ENCODE peak calls at places on chromosomes 16 and 17, in seven cellular contexts. H, N, G, R, C, A and Y are unnamed samples.

GRCh38 chr17:71084219-71084618 is 914.9 kb downstream of the KCNJ2 start:
- DNase-seq in N (peak; percentile 49), G (no peak), R (peak; percentile 71), C (no peak), A (no peak), H (peak; percentile 46), Y (no peak)

GRCh38 chr16:48499822-48500440 is 110.0 kb downstream of the N4BP1 start:
- DNase-seq in H (peak; percentile 28), C (peak; percentile 67), R (peak; percentile 72), A (peak; percentile 89), G (no peak), N (peak; percentile 33), Y (no peak)

GRCh38 chr16:53545433-53545832 is 42.4 kb upstream of the AKTIP start:
- DNase-seq in A (no peak), G (no peak), N (no peak), C (no peak), R (no peak), H (no peak), Y (peak; percentile 56)

GRCh38 chr17:42895185-42895555 is 5.4 kb upstream of the G6PC1 start:
- DNase-seq in C (no peak), A (peak; percentile 88), H (peak; percentile 52), N (peak; percentile 71), R (peak; percentile 47), G (no peak), Y (no peak)

GRCh38 chr17:29133146-29133713 is 47.0 kb downstream of the MYO18A start:
- DNase-seq in H (no peak), G (no peak), N (no peak), A (no peak), R (no peak), C (no peak), Y (peak; percentile 39)

GRCh38 chr17:13601317-13601775 is 383 bp downstream of the HS3ST3A1 start:
- DNase-seq in R (peak; percentile 28), A (no peak), H (no peak), G (no peak), N (no peak), C (no peak), Y (no peak)

GRCh38 chr16:89020068-89020924 is 43.3 kb upstream of the CBFA2T3 start:
- DNase-seq in C (no peak), N (no peak), H (no peak), A (no peak), G (no peak), R (no peak), Y (no peak)

GRCh38 chr16:85396879-85397871 is 215.9 kb upstream of the GSE1 start:
- DNase-seq in N (peak; percentile 11), A (no peak), G (peak; percentile 6), R (peak; percentile 14), H (no peak), C (no peak), Y (no peak)

GRCh38 chr17:33228548-33228947 is 64.5 kb downstream of the ASIC2 start:
- DNase-seq in R (no peak), A (peak; percentile 59), H (no peak), C (no peak), G (no peak), N (no peak), Y (no peak)

GRCh38 chr17:82287849-82288601 is 14.5 kb upstream of the CSNK1D start:
- DNase-seq in R (peak; percentile 67), C (peak; percentile 80), H (peak; percentile 90), G (no peak), N (peak; percentile 95), A (peak; percentile 73), Y (peak; percentile 93)

GRCh38 chr17:350706-351435 is 1.7 kb downstream of the RPH3AL start:
- DNase-seq in N (peak; percentile 69), H (peak; percentile 90), A (peak; percentile 95), C (peak; percentile 57), R (peak; percentile 77), G (peak; percentile 82), Y (no peak)

GRCh38 chr16:77002644-77003043 is 188.3 kb upstream of the MON1B start:
- DNase-seq in A (no peak), C (no peak), G (no peak), N (no peak), H (no peak), R (no peak), Y (no peak)

GRCh38 chr16:74743668-74744299 is 30.8 kb downstream of the FA2H start:
- DNase-seq in G (peak; percentile 42), A (no peak), R (peak; percentile 43), H (peak; percentile 95), N (peak; percentile 96), C (peak; percentile 35), Y (peak; percentile 95)

GRCh38 chr16:4315185-4316102 is at the start of gene GLIS2:
- DNase-seq in R (peak; percentile 52), N (peak; percentile 59), A (peak; percentile 60), H (peak; percentile 60), C (no peak), G (peak; percentile 66), Y (peak; percentile 74)

GRCh38 chr16:4015275-4015990 is 100.8 kb downstream of the ADCY9 start:
- DNase-seq in A (no peak), N (peak; percentile 57), H (no peak), G (no peak), R (no peak), C (no peak), Y (peak; percentile 65)

GRCh38 chr17:27633312-27634025 is 2.5 kb downstream of the LGALS9 start:
- DNase-seq in R (peak; percentile 63), G (no peak), H (peak; percentile 41), A (peak; percentile 29), N (peak; percentile 40), C (no peak), Y (no peak)

GRCh38 chr16:68444058-68444657 is 4.2 kb downstream of the SMPD3 start:
- DNase-seq in A (peak; percentile 44), N (peak; percentile 54), R (peak; percentile 47), G (no peak), H (peak; percentile 49), C (no peak), Y (peak; percentile 53)

GRCh38 chr16:48947371-48947713 is 334.3 kb downstream of the CBLN1 start:
- DNase-seq in N (no peak), C (no peak), R (no peak), A (no peak), G (no peak), H (no peak), Y (no peak)

GRCh38 chr17:43025766-43026537 is 921 bp downstream of the RND2 start:
- DNase-seq in R (no peak), C (no peak), G (no peak), H (no peak), A (no peak), N (no peak), Y (no peak)

DNA sequence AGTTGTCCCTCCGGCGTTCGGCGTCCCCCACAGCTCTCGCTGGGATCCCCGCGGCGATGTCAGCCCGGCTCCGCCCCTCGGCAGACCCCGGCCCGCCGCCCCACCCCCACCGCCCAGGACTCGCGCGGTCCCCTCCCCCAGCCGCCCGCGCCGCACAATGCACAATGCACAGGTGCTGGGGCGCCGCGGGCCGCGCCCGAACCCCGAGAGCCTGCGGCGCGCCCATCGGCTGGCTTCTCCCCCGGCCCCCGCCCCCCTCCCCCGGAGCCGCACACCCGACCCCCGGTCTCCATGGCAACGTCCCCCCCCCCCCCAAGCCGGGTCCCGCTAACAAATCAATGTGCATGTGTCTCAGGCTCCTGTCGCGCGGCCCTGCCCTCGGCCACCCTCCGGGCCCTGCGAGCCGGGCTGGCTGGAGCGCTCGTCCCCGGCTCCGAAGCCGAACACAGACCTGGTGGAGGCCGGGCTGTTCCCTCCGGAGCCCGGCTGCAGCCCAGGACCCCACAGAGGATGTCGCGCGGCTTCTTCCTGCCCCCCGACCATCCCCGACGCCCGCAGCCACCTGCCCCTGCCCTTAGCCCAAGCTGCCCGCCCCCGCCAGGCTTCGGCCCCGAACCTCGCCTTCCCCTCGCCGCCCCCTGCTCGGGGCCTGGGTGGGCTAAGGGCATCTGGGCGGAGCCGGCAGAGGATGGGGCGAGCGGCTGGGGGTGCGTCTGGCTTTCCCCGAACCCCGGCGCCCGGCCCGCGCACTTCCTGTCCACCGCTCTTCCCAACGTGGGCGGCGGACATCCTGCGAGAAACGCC is 817 bp upstream of the CBX8 start:
- DNase-seq in C (no peak), R (no peak), H (no peak), G (no peak), N (no peak), A (no peak), Y (no peak)
- H3K27ac ChIP-seq in C (peak overlapping the region; percentile 88), R (peak overlapping the region; percentile 57), H (peak overlapping the region; percentile 87), G (peak overlapping the region; percentile 86), N (peak overlapping the region; percentile 91), A (no peak overlapping the region), Y (peak overlapping the region; percentile 60)

GRCh38 chr16:491225-491919 is 36.1 kb upstream of the CAPN15 start:
- DNase-seq in N (no peak), H (no peak), A (no peak), C (no peak), G (no peak), R (peak; percentile 74), Y (no peak)

GRCh38 chr16:495127-495748 is 32.3 kb upstream of the CAPN15 start:
- DNase-seq in C (no peak), R (peak; percentile 60), H (peak; percentile 36), N (peak; percentile 42), A (peak; percentile 49), G (no peak), Y (peak; percentile 58)

GRCh38 chr16:489606-490005 is 37.9 kb upstream of the CAPN15 start:
- DNase-seq in N (no peak), R (no peak), G (no peak), A (no peak), C (no peak), H (no peak), Y (no peak)

GRCh38 chr16:492211-492875 is 35.2 kb upstream of the CAPN15 start:
- DNase-seq in R (peak; percentile 81), C (no peak), N (no peak), G (no peak), A (no peak), H (no peak), Y (no peak)

GRCh38 chr16:490768-491167 is 36.7 kb upstream of the CAPN15 start:
- DNase-seq in A (no peak), R (no peak), G (no peak), H (no peak), C (no peak), N (no peak), Y (no peak)
- H3K4me1 ChIP-seq in A (no peaks in the 10 kb centered on the region), R (peaks cover 3% of the 10 kb centered on the region), G (no peaks in the 10 kb centered on the region), H (no peaks in the 10 kb centered on the region), C (no peaks in the 10 kb centered on the region), N (no peaks in the 10 kb centered on the region), Y (no peaks in the 10 kb centered on the region)

GRCh38 chr16:81652798-81653505 is 126.1 kb upstream of the PLCG2 start:
- DNase-seq in H (peak; percentile 34), R (no peak), N (no peak), C (no peak), A (no peak), G (no peak), Y (no peak)
- TF ChIP-seq POLR2A in H (no peak), R (no peak), N (no peak), C (no peak), A (no peak), G (no peak), Y (no peak)

GRCh38 chr16:30997000-30997886 is 12.2 kb downstream of the HSD3B7 start:
- DNase-seq in H (peak; percentile 87), A (peak; percentile 37), N (peak; percentile 81), R (peak; percentile 86), G (peak; percentile 65), C (peak; percentile 73), Y (peak; percentile 94)

GRCh38 chr16:30997887-30998711 is 12.3 kb downstream of the STX1B start:
- DNase-seq in G (no peak), R (no peak), A (no peak), H (no peak), C (no peak), N (no peak), Y (no peak)

GRCh38 chr16:31001507-31002251 is 8.8 kb downstream of the STX1B start:
- DNase-seq in H (no peak), N (no peak), A (no peak), C (no peak), R (no peak), G (no peak), Y (no peak)

GRCh38 chr16:31000671-31001382 is 9.6 kb downstream of the STX1B start:
- DNase-seq in H (no peak), R (no peak), G (no peak), A (no peak), N (no peak), C (no peak), Y (no peak)

GRCh38 chr16:30998852-30999761 is 11.3 kb downstream of the STX1B start:
- DNase-seq in H (no peak), R (no peak), C (no peak), A (no peak), G (no peak), N (no peak), Y (no peak)
- H3K27ac ChIP-seq in H (no peak overlapping the region), R (no peak overlapping the region), C (peak overlapping the region; percentile 91), A (no peak overlapping the region), G (peak overlapping the region; percentile 89), N (peak overlapping the region; percentile 55), Y (no peak overlapping the region)